ENCODE peak calls at places on chromosome 3, in four cellular contexts. G is body of pancreas, J is endodermal cell, E is GM23248. W is an unnamed sample.

GRCh38 chr3:45978348-45978747 is 17.3 kb downstream of the FYCO1 start:
- DNase-seq in G (peak; percentile 84), E (no peak), J (no peak), W (no peak)

GRCh38 chr3:107272471-107272870 is 104.8 kb upstream of the CCDC54 start:
- DNase-seq in G (no peak), E (peak; percentile 22), J (no peak), W (no peak)

GRCh38 chr3:143166376-143166775 is 46.8 kb downstream of the CHST2 start:
- DNase-seq in J (no peak), G (no peak), E (no peak), W (no peak)

GRCh38 chr3:71006810-71007785 is 576.4 kb downstream of the FOXP1 start:
- DNase-seq in G (peak; percentile 46), E (peak; percentile 50), J (peak; percentile 62), W (peak; percentile 35)

GRCh38 chr3:17466028-17466427 is 276.4 kb downstream of the TBC1D5 start:
- DNase-seq in G (no peak), J (no peak), E (peak; percentile 14), W (no peak)

GRCh38 chr3:53027254-53027844 is 18.5 kb downstream of the SFMBT1 start:
- DNase-seq in G (peak; percentile 86), J (no peak), E (no peak), W (no peak)

GRCh38 chr3:166446291-166446690 is 609.1 kb upstream of the BCHE start:
- DNase-seq in G (no peak), E (no peak), J (no peak), W (no peak)

GRCh38 chr3:98551754-98552153 is 20.0 kb downstream of the GPR15 start:
- DNase-seq in J (no peak), E (no peak), G (no peak), W (no peak)

GRCh38 chr3:153026026-153026425 is 136.0 kb upstream of the RAP2B start:
- DNase-seq in E (peak; percentile 74), J (no peak), G (no peak), W (no peak)

GRCh38 chr3:119034256-119035013 is at the start of gene IGSF11:
- DNase-seq in E (peak; percentile 71), G (peak; percentile 81), J (peak; percentile 89), W (peak; percentile 87)

GRCh38 chr3:195139091-195139875 is 131.7 kb downstream of the XXYLT1 start:
- DNase-seq in G (no peak), E (no peak), J (no peak), W (no peak)

GRCh38 chr3:33954956-33955355 is 156.5 kb downstream of the PDCD6IP start:
- DNase-seq in G (no peak), J (peak; percentile 71), E (no peak), W (no peak)

GRCh38 chr3:112672716-112673506 is 32.0 kb upstream of the CCDC80 start:
- DNase-seq in J (no peak), E (no peak), G (no peak), W (no peak)

GRCh38 chr3:8492744-8493511 is 8.7 kb upstream of the LMCD1 start:
- DNase-seq in G (no peak), J (no peak), E (peak; percentile 74), W (no peak)

GRCh38 chr3:151327571-151328198 is 1.7 kb downstream of the P2RY13 start:
- DNase-seq in E (peak; percentile 64), G (no peak), J (no peak), W (peak; percentile 23)

GRCh38 chr3:41299036-41299435 is 99.7 kb downstream of the CTNNB1 start:
- DNase-seq in E (no peak), J (no peak), G (no peak), W (no peak)

GRCh38 chr3:58093573-58094195 is 85.5 kb downstream of the FLNB start:
- DNase-seq in J (no peak), E (peak; percentile 65), G (no peak), W (no peak)

GRCh38 chr3:171874251-171874679 is 31.1 kb downstream of the TMEM212 start:
- DNase-seq in E (peak; percentile 91), J (no peak), G (peak; percentile 41), W (peak; percentile 34)

GRCh38 chr3:170356596-170357175 is 829 bp upstream of the SKIL start:
- DNase-seq in G (peak; percentile 85), J (peak; percentile 92), E (peak; percentile 91), W (peak; percentile 77)

GRCh38 chr3:107375682-107376081 is 1.6 kb upstream of the CCDC54 start:
- DNase-seq in J (no peak), E (no peak), G (no peak), W (no peak)

GRCh38 chr3:114545196-114545595 is 251.4 kb downstream of the TIGIT start:
- DNase-seq in J (no peak), G (no peak), E (no peak), W (no peak)

GRCh38 chr3:52512105-52512504 is 17.0 kb downstream of the STAB1 start:
- DNase-seq in G (no peak), E (no peak), J (no peak), W (no peak)

GRCh38 chr3:63571682-63572081 is 80.8 kb upstream of the SNTN start:
- DNase-seq in G (no peak), E (no peak), J (no peak), W (no peak)

GRCh38 chr3:144636833-144637232 is 665.2 kb downstream of the DIPK2A start:
- DNase-seq in G (peak; percentile 10), J (peak; percentile 85), E (peak; percentile 11), W (no peak)

GRCh38 chr3:186241910-186242821 is 119.9 kb downstream of the DGKG start:
- DNase-seq in J (peak; percentile 94), G (peak; percentile 84), E (peak; percentile 39), W (peak; percentile 65)

GRCh38 chr3:98917608-98918007 is 16.1 kb upstream of the DCBLD2 start:
- DNase-seq in E (no peak), J (no peak), G (no peak), W (no peak)

GRCh38 chr3:17302774-17303173 is 418.0 kb downstream of the PLCL2 start:
- DNase-seq in J (no peak), E (peak; percentile 4), G (peak; percentile 3), W (no peak)

GRCh38 chr3:24290596-24290995 is 204.1 kb downstream of the THRB start:
- DNase-seq in E (peak; percentile 52), J (no peak), G (no peak), W (no peak)

GRCh38 chr3:160133757-160134156 is 91.5 kb upstream of the C3orf80 start:
- DNase-seq in J (peak; percentile 77), E (peak; percentile 23), G (no peak), W (no peak)

GRCh38 chr3:180871901-180872300 is 40.6 kb upstream of the FXR1 start:
- DNase-seq in J (no peak), E (peak; percentile 58), G (no peak), W (no peak)

GRCh38 chr3:185744997-185745843 is 79.6 kb downstream of the IGF2BP2 start:
- DNase-seq in J (peak; percentile 47), G (no peak), E (peak; percentile 98), W (no peak)

GRCh38 chr3:157023211-157023610 is 136.7 kb downstream of the CCNL1 start:
- DNase-seq in J (no peak), E (no peak), G (no peak), W (no peak)

GRCh38 chr3:84692261-84692660 is 266.5 kb upstream of the CADM2 start:
- DNase-seq in G (no peak), E (no peak), J (no peak), W (no peak)

DNA sequence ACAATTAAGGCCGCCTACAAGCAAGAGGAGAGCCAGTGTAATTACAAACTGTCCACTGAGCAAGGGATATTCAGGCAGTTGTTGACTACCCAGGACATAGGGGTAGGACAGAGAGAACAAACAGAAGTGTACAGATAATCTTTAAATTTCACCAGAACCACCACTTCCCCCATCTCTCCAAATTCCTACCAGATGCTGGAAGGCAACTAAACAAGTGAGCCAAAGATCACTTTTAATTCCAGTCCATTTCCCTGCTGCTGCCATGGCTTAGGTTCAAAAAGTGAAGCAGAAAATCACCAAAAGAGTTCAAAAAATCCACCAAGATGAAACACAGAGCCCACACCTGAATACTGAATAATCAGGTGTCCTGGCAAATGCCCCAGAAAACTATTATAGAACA is 65.0 kb downstream of the TM4SF4 start:
- DNase-seq in G (peak; percentile 7), E (no peak), J (no peak), W (no peak)
- H3K4me1 ChIP-seq in G (peaks cover 48% of the 10 kb centered on the region), E (peaks cover 85% of the 10 kb centered on the region), J (peaks cover 21% of the 10 kb centered on the region), W (peaks cover 17% of the 10 kb centered on the region)

DNA sequence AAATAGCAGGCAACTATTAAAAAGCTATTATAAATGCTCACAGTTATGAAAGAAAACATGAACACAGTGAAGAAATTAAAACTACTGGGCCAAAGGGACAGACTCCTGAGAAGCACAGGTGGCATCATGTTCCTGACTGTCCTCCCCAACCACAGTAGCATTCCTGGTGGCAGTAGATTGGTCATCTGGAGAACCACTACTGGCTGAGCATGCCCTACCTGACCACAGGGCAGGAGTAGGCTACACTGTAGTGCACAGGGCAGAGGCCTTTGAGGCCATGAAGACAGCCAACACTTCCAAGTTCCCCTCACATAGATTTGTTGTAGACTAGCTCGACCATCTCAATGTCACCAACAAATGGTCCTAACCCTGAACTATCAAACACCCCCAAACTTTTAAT is 49.2 kb downstream of the NBEAL2 start:
- DNase-seq in J (no peak), G (no peak), E (no peak), W (no peak)
- H3K36me3 ChIP-seq in J (peaks cover 16% of the 10 kb centered on the region), G (peaks cover 4% of the 10 kb centered on the region), E (peaks cover 8% of the 10 kb centered on the region), W (peaks cover 2% of the 10 kb centered on the region)

DNA sequence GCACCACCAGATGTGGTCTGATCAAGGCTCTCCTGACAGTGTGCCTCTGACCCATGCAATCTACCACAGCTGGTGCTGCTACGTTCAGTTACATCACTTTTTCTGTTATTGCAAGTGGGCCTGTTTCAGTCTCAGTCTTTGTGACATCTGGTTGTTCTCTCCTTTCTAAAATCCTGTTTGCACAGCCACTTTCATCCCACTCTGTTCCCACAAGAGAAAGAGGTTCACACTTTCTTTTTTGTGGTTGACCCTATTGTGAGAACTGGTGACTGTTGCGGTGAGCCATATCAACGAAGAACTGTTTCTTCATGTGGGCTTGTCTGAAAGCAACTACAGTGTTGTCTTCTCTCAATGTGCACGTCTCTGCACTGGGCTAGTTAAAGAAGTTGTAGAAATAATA is 342.8 kb upstream of the ARPP21 start:
- DNase-seq in G (no peak), E (no peak), J (no peak), W (no peak)
- H3K9me3 ChIP-seq in G (no peaks in the 10 kb centered on the region), E (no peaks in the 10 kb centered on the region), J (no peaks in the 10 kb centered on the region), W (no peaks in the 10 kb centered on the region)

GRCh38 chr3:29245441-29245840 is 35.4 kb upstream of the RBMS3 start:
- DNase-seq in G (no peak), J (no peak), E (peak; percentile 35), W (no peak)

GRCh38 chr3:29247088-29247745 is 33.7 kb upstream of the RBMS3 start:
- DNase-seq in J (no peak), E (no peak), G (no peak), W (no peak)

GRCh38 chr3:29249829-29250228 is 31.0 kb upstream of the RBMS3 start:
- DNase-seq in G (no peak), E (no peak), J (no peak), W (no peak)
- H3K4me1 ChIP-seq in G (no peaks in the 10 kb centered on the region), E (no peaks in the 10 kb centered on the region), J (no peaks in the 10 kb centered on the region), W (no peaks in the 10 kb centered on the region)

GRCh38 chr3:103337179-103337845 is 902.5 kb downstream of the ZPLD1 start:
- DNase-seq in E (no peak), J (no peak), G (no peak), W (no peak)
- H3K36me3 ChIP-seq in E (no peaks in the 10 kb centered on the region), J (no peaks in the 10 kb centered on the region), G (no peaks in the 10 kb centered on the region), W (no peaks in the 10 kb centered on the region)

GRCh38 chr3:44734646-44735168 is 5.3 kb downstream of the ZNF501 start:
- DNase-seq in J (no peak), E (no peak), G (no peak), W (no peak)
- H3K9me3 ChIP-seq in J (peaks cover 81% of the 10 kb centered on the region), E (peaks cover 19% of the 10 kb centered on the region), G (peaks cover 59% of the 10 kb centered on the region), W (peaks cover 5% of the 10 kb centered on the region)

GRCh38 chr3:154071154-154071553 is 50.0 kb upstream of the ARHGEF26 start:
- DNase-seq in E (no peak), G (no peak), J (no peak), W (no peak)
- H3K4me1 ChIP-seq in E (no peaks in the 10 kb centered on the region), G (no peaks in the 10 kb centered on the region), J (no peaks in the 10 kb centered on the region), W (no peaks in the 10 kb centered on the region)

GRCh38 chr3:37579181-37579580 is 282.5 kb upstream of the CTDSPL start:
- DNase-seq in J (no peak), E (no peak), G (no peak), W (no peak)
- H3K36me3 ChIP-seq in J (no peaks in the 10 kb centered on the region), E (no peaks in the 10 kb centered on the region), G (no peaks in the 10 kb centered on the region), W (no peaks in the 10 kb centered on the region)

W was measured in HAP-1.